ENCODE peak calls at places on chromosome 2, in nine cellular contexts. W is activated T-cell treated with anti-CD3 and anti-CD28 coated beads, Interleukin-2, amount 50 U/mL, for 4 hours; A is BE2C; T is stimulated activated CD4-positive, alpha-beta T cell treated with anti-CD3 and anti-CD28 coated beads, Interleukin-2, amount 100 ng/mL, for 48 hours; B is HTR-8/SVneo; J is K562; M is CD8-positive, alpha-beta T cell; H is DMS79 treated with DMSO at 0.1 percent for 48 hours; Y is activated naive CD4-positive, alpha-beta T cell. Z is an unnamed sample.
A peak's percentile ranks its signal among the peaks of the same experiment; 100 is the strongest.

GRCh38 chr2:159004849-159005248 is 36.4 kb downstream of the TANC1 start:
- DNase-seq in W (no peak), A (no peak), T (no peak), B (no peak), J (no peak), M (no peak), H (no peak), Y (no peak), Z (no peak)

GRCh38 chr2:170462433-170463205 is 252.5 kb upstream of the SP5 start:
- DNase-seq in W (no peak), A (no peak), T (no peak), B (no peak), J (no peak), M (no peak), H (no peak), Y (no peak), Z (peak; percentile 86)

GRCh38 chr2:9211496-9211895 is 4.9 kb downstream of the ASAP2 start:
- DNase-seq in W (no peak), A (no peak), T (no peak), B (no peak), J (no peak), M (no peak), H (no peak), Y (no peak), Z (no peak)

GRCh38 chr2:129847043-129847442 is 132.4 kb upstream of the RAB6C start:
- DNase-seq in W (no peak), A (no peak), T (no peak), B (no peak), J (no peak), M (no peak), H (no peak), Y (no peak), Z (no peak)

GRCh38 chr2:185417111-185417510 is 321.5 kb upstream of the FSIP2 start:
- DNase-seq in W (no peak), A (no peak), T (no peak), B (no peak), J (no peak), M (no peak), H (no peak), Y (no peak), Z (no peak)

GRCh38 chr2:138720035-138720589 is 60.1 kb downstream of the NXPH2 start:
- DNase-seq in W (no peak), A (no peak), T (no peak), B (no peak), J (no peak), M (no peak), H (no peak), Y (no peak), Z (no peak)

GRCh38 chr2:181399046-181399445 is 58.1 kb upstream of the ITGA4 start:
- DNase-seq in W (no peak), A (no peak), T (no peak), B (no peak), J (no peak), M (no peak), H (no peak), Y (no peak), Z (no peak)

GRCh38 chr2:30764021-30764800 is 43.0 kb downstream of the CAPN13 start:
- DNase-seq in W (no peak), A (no peak), T (no peak), B (no peak), J (no peak), M (no peak), H (no peak), Y (no peak), Z (no peak)